ENCODE peak calls at places on chromosomes 2 and 18, in ten cellular contexts. G is lung; L is psoas muscle; C is lower lobe of right lung; N is effector memory CD4-positive, alpha-beta T cell; U is OCI-LY7; W is neural progenitor cell; A is heart left ventricle; E is PC-3; T is cardiac muscle cell. Q is an unnamed sample.

GRCh38 chr18:35711227-35711626 is 129.7 kb downstream of the GALNT1 start:
- DNase-seq in G (no peak), L (no peak), C (no peak), N (no peak), U (no peak), W (no peak), A (no peak), E (peak), T (no peak), Q (no peak)

GRCh38 chr2:129377078-129377469 is 602.4 kb upstream of the RAB6C start:
- DNase-seq in G (peak), L (no peak), C (no peak), N (no peak), U (no peak), W (no peak), A (no peak), E (no peak), T (no peak), Q (no peak)

GRCh38 chr2:72236445-72237067 is 88.9 kb upstream of the CYP26B1 start:
- DNase-seq in G (no peak), L (no peak), C (no peak), N (no peak), U (no peak), W (no peak), A (no peak), E (peak), T (no peak), Q (no peak)

GRCh38 chr18:54020346-54020745 is 204.1 kb downstream of the MBD2 start:
- DNase-seq in G (no peak), L (no peak), C (no peak), N (no peak), U (no peak), W (no peak), A (no peak), E (no peak), T (no peak), Q (no peak)

GRCh38 chr18:13338318-13338717 is 119.8 kb downstream of the LDLRAD4 start:
- DNase-seq in G (no peak), L (no peak), C (no peak), N (no peak), U (no peak), W (no peak), A (no peak), E (no peak), T (no peak), Q (no peak)

GRCh38 chr2:78175642-78176041 is 653.5 kb upstream of the LRRTM4 start:
- DNase-seq in G (no peak), L (no peak), C (no peak), N (no peak), U (no peak), W (peak), A (no peak), E (no peak), T (no peak), Q (no peak)

GRCh38 chr2:155424518-155424917 is 726.0 kb downstream of the KCNJ3 start:
- DNase-seq in G (no peak), L (no peak), C (no peak), N (no peak), U (no peak), W (no peak), A (no peak), E (no peak), T (no peak), Q (no peak)

GRCh38 chr2:74772071-74772470 is 61.9 kb upstream of the HK2 start:
- DNase-seq in G (no peak), L (no peak), C (no peak), N (no peak), U (no peak), W (no peak), A (no peak), E (no peak), T (no peak), Q (no peak)

GRCh38 chr2:145652546-145652945 is 1132.6 kb upstream of the ZEB2 start:
- DNase-seq in G (no peak), L (no peak), C (no peak), N (no peak), U (no peak), W (no peak), A (no peak), E (no peak), T (no peak), Q (no peak)

GRCh38 chr2:238099709-238100048 is 461 bp upstream of the ESPNL start:
- DNase-seq in G (no peak), L (no peak), C (peak), N (no peak), U (no peak), W (no peak), A (peak), E (no peak), T (no peak), Q (no peak)

GRCh38 chr18:21164746-21165145 is 53.1 kb upstream of the ROCK1 start:
- DNase-seq in G (no peak), L (no peak), C (no peak), N (no peak), U (no peak), W (no peak), A (no peak), E (no peak), T (no peak), Q (no peak)

GRCh38 chr2:112244854-112245253 is 10.0 kb downstream of the ZC3H8 start:
- DNase-seq in G (no peak), L (no peak), C (no peak), N (no peak), U (no peak), W (no peak), A (no peak), E (no peak), T (no peak), Q (no peak)

GRCh38 chr2:157784823-157785175 is 91.3 kb downstream of the ACVR1 start:
- DNase-seq in G (no peak), L (no peak), C (no peak), N (no peak), U (no peak), W (no peak), A (no peak), E (peak), T (no peak), Q (no peak)

GRCh38 chr2:96863575-96864342 is 5.9 kb upstream of the ANKRD39 start:
- DNase-seq in G (no peak), L (no peak), C (no peak), N (no peak), U (no peak), W (no peak), A (peak), E (no peak), T (no peak), Q (no peak)

GRCh38 chr2:23692263-23692662 is 234.7 kb downstream of the ATAD2B start:
- DNase-seq in G (no peak), L (no peak), C (no peak), N (no peak), U (no peak), W (no peak), A (peak), E (no peak), T (no peak), Q (no peak)

GRCh38 chr18:51890762-51891161 is 449.2 kb upstream of the DCC start:
- DNase-seq in G (peak), L (no peak), C (no peak), N (no peak), U (no peak), W (no peak), A (no peak), E (peak), T (no peak), Q (no peak)

GRCh38 chr18:54532222-54532621 is 58.8 kb upstream of the DYNAP start:
- DNase-seq in G (no peak), L (no peak), C (no peak), N (no peak), U (peak), W (no peak), A (no peak), E (no peak), T (no peak), Q (no peak)

GRCh38 chr2:27988718-27989117 is 98.2 kb downstream of the BABAM2 start:
- DNase-seq in G (no peak), L (no peak), C (no peak), N (no peak), U (no peak), W (no peak), A (no peak), E (no peak), T (no peak), Q (no peak)

GRCh38 chr2:37686792-37687595 is 15.6 kb upstream of the CDC42EP3 start:
- DNase-seq in G (no peak), L (no peak), C (no peak), N (no peak), U (no peak), W (no peak), A (no peak), E (no peak), T (no peak), Q (no peak)

GRCh38 chr2:187618813-187619212 is 64.6 kb upstream of the TFPI start:
- DNase-seq in G (no peak), L (no peak), C (no peak), N (no peak), U (no peak), W (peak), A (no peak), E (no peak), T (no peak), Q (no peak)

DNA sequence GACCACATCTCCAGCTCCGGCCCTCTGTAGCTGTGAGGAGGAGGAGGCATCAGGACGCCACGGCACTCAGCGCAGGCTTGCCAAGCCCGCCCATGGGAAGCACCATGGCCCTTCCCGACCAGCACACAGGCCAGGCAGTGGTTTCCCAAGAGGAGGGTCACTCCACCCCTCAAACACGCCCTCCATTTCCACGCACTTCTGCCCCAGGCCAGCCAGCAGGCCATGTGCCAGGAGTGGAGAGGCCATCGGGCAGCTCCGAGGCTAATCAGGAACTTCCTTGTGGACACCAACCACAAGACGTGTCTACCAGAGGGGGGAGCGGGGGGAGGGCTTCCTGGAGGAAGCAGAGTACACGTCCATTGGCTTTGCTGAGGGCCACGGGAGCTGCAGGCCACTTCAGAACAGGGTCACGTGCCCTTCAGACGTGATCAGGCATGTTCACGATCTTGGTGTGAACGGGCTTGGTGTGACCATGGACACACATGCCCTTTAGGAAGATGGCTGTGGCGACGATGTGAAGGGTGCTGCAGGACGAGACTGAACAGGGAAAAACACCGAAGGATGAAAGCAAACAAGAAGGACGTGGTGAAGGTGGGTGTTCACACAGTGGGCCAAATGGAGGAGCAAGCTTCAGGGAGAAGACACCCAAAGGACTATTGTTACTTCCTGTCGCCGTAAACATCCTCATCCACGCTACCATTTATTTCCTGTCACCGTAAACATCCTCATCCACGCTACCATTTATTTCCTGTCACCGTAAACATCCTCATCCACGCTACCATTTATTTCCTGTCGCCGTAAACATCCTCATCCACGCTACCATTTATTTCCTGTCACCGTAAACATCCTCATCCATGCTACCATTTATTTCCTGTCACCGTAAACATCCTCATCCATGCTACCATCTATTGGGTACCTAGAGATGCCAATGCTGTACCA is 6.5 kb upstream of the MTERF4 start:
- DNase-seq in G (no peak), L (no peak), C (no peak), N (no peak), U (no peak), W (no peak), A (peak), E (no peak), T (no peak), Q (no peak)
- H3K27ac ChIP-seq in G (peak), L (no peak), C (peak), N (peak), U (no peak), W (no peak), A (no peak), E (no peak), T (no peak), Q (no peak)

GRCh38 chr2:95332036-95332435 is 34.9 kb downstream of the KCNIP3 start:
- DNase-seq in G (no peak), L (no peak), C (peak), N (no peak), U (no peak), W (no peak), A (peak), E (no peak), T (no peak), Q (no peak)
- H3K27ac ChIP-seq in G (no peak), L (no peak), C (no peak), N (no peak), U (no peak), W (no peak), A (no peak), E (no peak), T (no peak), Q (no peak)

DNA sequence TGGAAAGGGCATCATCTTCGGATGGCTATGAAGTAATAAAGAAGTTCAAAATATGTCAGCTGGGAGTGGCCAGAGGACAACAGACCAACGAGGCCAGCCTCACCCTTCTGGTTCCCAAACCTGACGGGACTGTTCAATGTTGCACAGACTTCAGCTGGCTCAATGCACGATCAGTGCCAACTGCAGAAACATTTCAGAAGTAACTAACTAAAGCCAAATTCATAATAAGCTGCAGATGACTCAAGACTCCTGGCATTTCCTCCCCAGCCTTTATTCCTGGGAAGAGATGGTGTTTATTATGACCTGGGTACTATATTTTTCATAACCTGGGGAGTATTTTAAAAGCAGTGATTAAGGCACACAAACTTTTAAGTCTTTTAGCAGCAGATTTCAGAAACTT is 3.8 kb upstream of the ATP6V1C2 start:
- DNase-seq in G (no peak), L (no peak), C (no peak), N (no peak), U (no peak), W (no peak), A (no peak), E (peak), T (no peak), Q (no peak)
- H3K27ac ChIP-seq in G (no peak), L (no peak), C (no peak), N (no peak), U (no peak), W (no peak), A (no peak), E (peak), T (no peak), Q (no peak)

GRCh38 chr2:48445091-48445725 is 84.7 kb upstream of the STON1 start:
- DNase-seq in G (no peak), L (no peak), C (no peak), N (no peak), U (no peak), W (no peak), A (no peak), E (peak), T (no peak), Q (no peak)
- H3K27ac ChIP-seq in G (no peak), L (no peak), C (no peak), N (no peak), U (no peak), W (peak), A (no peak), E (peak), T (no peak), Q (no peak)

Q was measured in caudate nucleus.